ENCODE peak calls at places on chromosome 1, in ten cellular contexts. G, W, D, E, B, F, T, I, X and U are unnamed samples.

GRCh38 chr1:46530791-46531409 is 20.5 kb downstream of the KNCN start:
- DNase-seq in G (no peak), W (no peak), D (no peak), E (no peak), B (no peak), F (no peak), T (no peak), I (no peak), X (no peak), U (peak)

GRCh38 chr1:227192163-227192562 is 126.1 kb downstream of the CDC42BPA start:
- DNase-seq in G (no peak), W (no peak), D (peak), E (no peak), B (no peak), F (peak), T (no peak), I (no peak), X (peak), U (no peak)

GRCh38 chr1:38088366-38088765 is 41.8 kb upstream of the POU3F1 start:
- DNase-seq in G (no peak), W (no peak), D (no peak), E (no peak), B (no peak), F (no peak), T (no peak), I (no peak), X (no peak), U (no peak)

GRCh38 chr1:226656601-226657277 is 82.3 kb downstream of the ITPKB start:
- DNase-seq in G (no peak), W (peak), D (no peak), E (peak), B (no peak), F (peak), T (peak), I (no peak), X (peak), U (no peak)

GRCh38 chr1:102834688-102835320 is 273.5 kb downstream of the COL11A1 start:
- DNase-seq in G (no peak), W (no peak), D (no peak), E (no peak), B (no peak), F (no peak), T (no peak), I (no peak), X (no peak), U (no peak)

GRCh38 chr1:37486680-37487618 is 12.6 kb downstream of the ZC3H12A start:
- DNase-seq in G (peak), W (peak), D (peak), E (no peak), B (peak), F (peak), T (peak), I (peak), X (peak), U (peak)

GRCh38 chr1:47805020-47805419 is 192.2 kb downstream of the TRABD2B start:
- DNase-seq in G (no peak), W (no peak), D (no peak), E (no peak), B (no peak), F (no peak), T (no peak), I (no peak), X (no peak), U (no peak)

GRCh38 chr1:150362721-150363425 is 1.1 kb upstream of the RPRD2 start:
- DNase-seq in G (no peak), W (no peak), D (no peak), E (peak), B (peak), F (no peak), T (no peak), I (no peak), X (peak), U (no peak)

GRCh38 chr1:245060684-245061374 is 94.0 kb upstream of the KIF26B start:
- DNase-seq in G (no peak), W (no peak), D (no peak), E (no peak), B (no peak), F (no peak), T (no peak), I (no peak), X (no peak), U (no peak)

GRCh38 chr1:160400284-160400645 is at the start of gene VANGL2:
- DNase-seq in G (no peak), W (no peak), D (no peak), E (peak), B (peak), F (peak), T (peak), I (peak), X (peak), U (no peak)

GRCh38 chr1:171397851-171398469 is 84.0 kb downstream of the FMO4 start:
- DNase-seq in G (no peak), W (no peak), D (no peak), E (no peak), B (no peak), F (no peak), T (no peak), I (no peak), X (no peak), U (no peak)

GRCh38 chr1:164559342-164560070 is 522 bp downstream of the PBX1 start:
- DNase-seq in G (peak), W (no peak), D (peak), E (no peak), B (peak), F (peak), T (no peak), I (no peak), X (peak), U (peak)

GRCh38 chr1:219883400-219884332 is 44.7 kb downstream of the SLC30A10 start:
- DNase-seq in G (no peak), W (no peak), D (no peak), E (no peak), B (no peak), F (no peak), T (no peak), I (no peak), X (no peak), U (no peak)

GRCh38 chr1:166350490-166350889 is 183.7 kb upstream of the FAM78B start:
- DNase-seq in G (no peak), W (no peak), D (no peak), E (no peak), B (no peak), F (no peak), T (no peak), I (no peak), X (no peak), U (no peak)

GRCh38 chr1:9371391-9371935 is 78.8 kb downstream of the SPSB1 start:
- DNase-seq in G (peak), W (no peak), D (no peak), E (peak), B (peak), F (peak), T (no peak), I (no peak), X (peak), U (no peak)

GRCh38 chr1:167401260-167401873 is 117.0 kb downstream of the CD247 start:
- DNase-seq in G (no peak), W (no peak), D (peak), E (peak), B (peak), F (peak), T (peak), I (peak), X (no peak), U (no peak)

GRCh38 chr1:91895832-91896556 is 10.0 kb upstream of the TGFBR3 start:
- DNase-seq in G (no peak), W (no peak), D (no peak), E (no peak), B (no peak), F (no peak), T (no peak), I (no peak), X (no peak), U (no peak)

GRCh38 chr1:190949932-190950331 is 472.3 kb upstream of the BRINP3 start:
- DNase-seq in G (no peak), W (no peak), D (no peak), E (no peak), B (no peak), F (no peak), T (no peak), I (no peak), X (no peak), U (no peak)

GRCh38 chr1:203934651-203935050 is 73.3 kb downstream of the SNRPE start:
- DNase-seq in G (no peak), W (no peak), D (no peak), E (no peak), B (no peak), F (no peak), T (no peak), I (no peak), X (no peak), U (no peak)

GRCh38 chr1:116693759-116694482 is 26.4 kb upstream of the IGSF3 start:
- DNase-seq in G (peak), W (no peak), D (peak), E (peak), B (no peak), F (peak), T (no peak), I (no peak), X (no peak), U (no peak)

GRCh38 chr1:208115924-208116614 is 128.1 kb downstream of the PLXNA2 start:
- DNase-seq in G (no peak), W (no peak), D (no peak), E (no peak), B (no peak), F (no peak), T (no peak), I (no peak), X (no peak), U (no peak)

GRCh38 chr1:40197656-40198055 is 36.5 kb downstream of the RLF start:
- DNase-seq in G (no peak), W (no peak), D (no peak), E (no peak), B (no peak), F (no peak), T (no peak), I (no peak), X (no peak), U (no peak)

GRCh38 chr1:234649432-234650081 is 39.6 kb upstream of the IRF2BP2 start:
- DNase-seq in G (no peak), W (no peak), D (no peak), E (no peak), B (no peak), F (peak), T (no peak), I (no peak), X (no peak), U (no peak)

GRCh38 chr1:65525297-65526048 is 105.0 kb downstream of the LEPR start:
- DNase-seq in G (no peak), W (no peak), D (no peak), E (no peak), B (peak), F (peak), T (no peak), I (no peak), X (peak), U (no peak)

GRCh38 chr1:207302618-207303408 is 18.7 kb upstream of the CD55 start:
- DNase-seq in G (no peak), W (no peak), D (no peak), E (no peak), B (no peak), F (no peak), T (no peak), I (no peak), X (no peak), U (no peak)

GRCh38 chr1:8706995-8707396 is 110.4 kb downstream of the RERE start:
- DNase-seq in G (no peak), W (no peak), D (no peak), E (no peak), B (no peak), F (peak), T (no peak), I (no peak), X (no peak), U (no peak)

GRCh38 chr1:178168535-178168934 is 74.6 kb downstream of the RASAL2 start:
- DNase-seq in G (no peak), W (no peak), D (no peak), E (no peak), B (no peak), F (peak), T (no peak), I (no peak), X (no peak), U (no peak)

GRCh38 chr1:247429526-247429925 is 13.6 kb downstream of the NLRP3 start:
- DNase-seq in G (no peak), W (no peak), D (no peak), E (no peak), B (no peak), F (no peak), T (no peak), I (no peak), X (no peak), U (no peak)

GRCh38 chr1:63698001-63698838 is 75.6 kb upstream of the ROR1 start:
- DNase-seq in G (peak), W (no peak), D (no peak), E (no peak), B (no peak), F (peak), T (no peak), I (no peak), X (peak), U (no peak)